ENCODE peak calls at places on chromosomes 16 and 17, in four cellular contexts. V is IMR-90, P is K562, L is right lobe of liver. M is an unnamed sample. For H3K36me3 and H3K4me1, the result is how much of the 10 kb centered on the place peaks cover.

GRCh38 chr17:39671651-39672521 is 3.6 kb downstream of the PNMT start:
- ATAC-seq in L (peak), P (peak), V (peak), M (no peak)

GRCh38 chr17:12510535-12510934 is 155.2 kb upstream of the MYOCD start:
- ATAC-seq in P (no peak), V (peak), L (no peak), M (no peak)

GRCh38 chr16:74738134-74738541 is 36.5 kb downstream of the FA2H start:
- ATAC-seq in L (no peak), V (peak), P (peak), M (no peak)

GRCh38 chr17:44887971-44888955 is 11.0 kb downstream of the EFTUD2 start:
- ATAC-seq in L (no peak), V (no peak), P (no peak), M (no peak)

GRCh38 chr16:57419506-57419905 is 14.9 kb downstream of the CCL17 start:
- ATAC-seq in L (no peak), V (no peak), P (no peak), M (no peak)

GRCh38 chr17:82350182-82351030 is 8.6 kb upstream of the TEX19 start:
- ATAC-seq in P (peak), V (no peak), L (no peak), M (no peak)

GRCh38 chr16:57755061-57755684 is 19.6 kb downstream of the KATNB1 start:
- ATAC-seq in V (no peak), L (no peak), P (no peak), M (no peak)

GRCh38 chr17:74360993-74361612 is 565 bp downstream of the BTBD17 start:
- ATAC-seq in L (no peak), V (peak), P (peak), M (no peak)

GRCh38 chr17:70763018-70763417 is 593.7 kb downstream of the KCNJ2 start:
- ATAC-seq in L (no peak), V (no peak), P (no peak), M (no peak)

GRCh38 chr16:72113616-72113945 is 19.9 kb downstream of the DHX38 start:
- ATAC-seq in V (no peak), L (no peak), P (no peak), M (no peak)

DNA sequence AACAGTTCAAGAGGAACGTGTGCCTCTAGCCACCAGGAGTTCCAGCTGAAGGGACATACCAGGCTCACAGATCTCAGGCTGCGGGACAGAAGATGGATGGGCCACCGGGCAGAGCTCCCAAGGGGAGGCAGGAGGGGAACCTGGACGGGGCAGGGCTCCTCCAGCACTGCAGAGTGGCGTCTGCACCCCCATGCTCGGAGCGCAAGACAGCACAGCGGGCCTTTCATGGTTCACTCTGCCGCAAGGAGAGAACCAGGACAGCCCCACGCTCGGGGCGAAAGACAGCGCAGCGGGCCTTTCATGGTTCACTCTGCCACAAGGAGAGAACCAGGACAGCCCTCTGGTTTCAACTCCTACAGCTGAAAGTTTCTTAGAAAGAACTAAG is 20.6 kb downstream of the SLC38A10 start:
- ATAC-seq in L (no peak), P (no peak), V (no peak), M (no peak)
- H3K36me3 ChIP-seq in L (under half), P (half or more), V (half or more), M (half or more)

GRCh38 chr16:87924937-87925670 is 11.2 kb downstream of the CA5A start:
- ATAC-seq in V (no peak), L (no peak), P (no peak), M (no peak)

GRCh38 chr16:87926246-87927194 is 9.8 kb downstream of the CA5A start:
- ATAC-seq in P (no peak), L (no peak), V (no peak), M (no peak)

GRCh38 chr16:87924041-87924851 is 12.1 kb downstream of the CA5A start:
- ATAC-seq in L (no peak), V (no peak), P (no peak), M (no peak)

GRCh38 chr16:87929986-87930385 is 6.3 kb downstream of the CA5A start:
- ATAC-seq in V (no peak), P (no peak), L (no peak), M (no peak)

DNA sequence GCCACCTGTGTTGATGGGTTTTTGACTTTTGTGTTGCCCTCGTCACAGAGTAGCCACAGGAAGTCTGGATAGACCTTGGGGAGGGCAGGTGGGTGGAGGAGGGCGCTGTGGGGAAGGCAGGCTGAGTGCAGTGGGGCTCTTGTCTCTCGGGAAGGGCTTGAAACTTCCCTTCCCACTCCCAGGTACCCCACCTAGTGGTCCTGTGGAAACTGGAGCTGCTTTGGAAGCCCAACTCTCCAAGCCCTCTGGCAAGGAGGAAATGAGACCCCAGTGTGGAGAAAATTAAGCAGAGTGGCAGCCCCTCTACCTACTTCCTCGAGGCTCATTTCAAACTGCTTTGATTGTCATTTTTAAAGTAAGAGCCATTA is 9.2 kb downstream of the CA5A start:
- ATAC-seq in P (no peak), L (no peak), V (no peak), M (no peak)
- TF ChIP-seq POLR2A in P (no peak), L (no peak), V (no peak), M (no peak)

DNA sequence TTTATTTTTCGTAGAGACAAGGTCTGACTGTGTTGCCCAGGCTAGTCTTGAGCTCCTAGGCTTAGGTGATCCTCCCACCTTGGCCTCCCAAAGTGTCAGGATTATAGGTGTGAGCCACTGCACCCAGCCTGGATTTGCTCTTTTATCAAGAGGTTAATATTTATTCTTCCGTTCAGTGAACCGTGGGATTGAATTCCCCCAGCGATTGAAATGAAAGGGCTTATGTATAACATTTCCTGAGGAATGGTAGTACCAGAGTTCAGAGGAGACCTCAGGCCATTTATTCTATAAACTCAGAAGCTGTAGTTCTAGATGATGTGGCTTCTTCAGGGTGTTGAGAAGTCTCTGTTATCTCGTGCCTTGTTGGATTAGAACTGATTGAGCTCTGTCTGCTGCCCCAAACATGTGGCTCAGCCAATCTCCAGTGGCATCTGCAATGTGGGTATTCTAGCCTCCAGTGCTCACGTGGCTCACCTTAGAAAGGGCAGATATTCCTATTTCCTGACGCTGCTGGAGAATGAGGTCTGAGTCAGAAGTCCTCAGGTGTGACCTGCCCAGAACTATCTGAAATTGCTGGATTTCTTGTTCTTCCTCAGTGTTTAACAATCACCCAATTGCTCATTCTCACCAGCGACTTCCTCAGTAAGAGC is 22.5 kb downstream of the HMOX2 start:
- ATAC-seq in L (no peak), P (no peak), V (no peak), M (no peak)
- H3K4me1 ChIP-seq in L (under half), P (under half), V (under half), M (under half)

DNA sequence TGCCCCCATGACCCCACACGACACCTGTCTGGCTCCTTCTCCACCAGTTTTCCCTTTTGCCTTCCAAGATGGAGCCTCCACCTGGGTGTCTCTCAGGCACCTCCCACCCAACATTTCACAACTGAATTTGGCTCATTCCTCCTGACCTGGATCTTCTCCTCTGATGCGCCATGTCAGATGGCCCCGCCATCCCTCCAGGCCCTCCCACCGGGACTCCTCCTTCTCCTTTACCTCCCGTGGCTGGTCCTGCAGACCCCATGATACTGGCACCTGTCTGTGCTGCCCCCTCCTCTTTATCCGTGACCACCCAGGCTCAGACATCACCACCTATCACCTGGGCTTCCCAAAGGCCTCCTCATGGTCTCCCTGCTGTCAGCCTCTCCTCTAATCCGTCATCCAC is 4.7 kb downstream of the TRPV3 start:
- ATAC-seq in V (no peak), P (no peak), L (no peak), M (no peak)
- H3K36me3 ChIP-seq in V (under half), P (under half), L (under half), M (under half)

GRCh38 chr17:48642059-48642842 is 16.1 kb upstream of the HOXB9 start:
- ATAC-seq in V (no peak), P (no peak), L (no peak), M (no peak)
- TF ChIP-seq POLR2A in V (no peak), P (no peak), L (no peak), M (no peak)

GRCh38 chr16:2520784-2521577 is 810 bp downstream of the AMDHD2 start:
- ATAC-seq in P (peak), L (peak), V (peak), M (no peak)
- H3K4me1 ChIP-seq in P (under half), L (under half), V (under half), M (half or more)

DNA sequence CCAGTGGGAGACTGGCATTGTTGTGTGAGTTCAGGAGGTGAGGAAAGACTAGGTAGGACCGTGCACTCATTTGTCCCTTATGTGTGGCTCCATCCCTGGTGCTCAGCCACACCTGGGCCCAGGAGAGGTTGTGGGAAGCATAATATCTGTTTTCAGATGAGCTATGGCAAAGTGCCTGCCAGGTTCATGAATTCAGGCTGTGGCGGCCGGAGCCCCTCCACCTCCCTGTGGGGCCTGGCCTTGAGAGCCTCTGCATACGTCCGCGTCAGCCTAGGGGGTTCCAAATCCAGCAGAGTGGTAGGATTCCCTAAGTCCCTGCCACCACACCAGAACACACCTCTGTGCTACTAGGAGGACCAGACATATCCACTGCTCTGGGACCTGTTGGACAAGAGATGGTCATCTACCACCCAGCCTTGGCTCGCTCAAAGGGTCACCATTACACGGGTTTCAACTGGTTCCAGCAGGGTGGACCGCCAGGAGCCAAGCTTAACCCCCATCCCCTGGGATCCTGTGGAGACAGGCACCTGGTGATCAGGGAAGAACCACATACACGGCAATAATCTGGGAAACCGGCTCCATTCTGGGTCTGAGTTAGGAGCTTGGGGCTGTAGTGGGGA is 2.0 kb downstream of the B3GNT9 start:
- ATAC-seq in V (no peak), P (no peak), L (no peak), M (no peak)
- H3K36me3 ChIP-seq in V (under half), P (half or more), L (under half), M (half or more)

DNA sequence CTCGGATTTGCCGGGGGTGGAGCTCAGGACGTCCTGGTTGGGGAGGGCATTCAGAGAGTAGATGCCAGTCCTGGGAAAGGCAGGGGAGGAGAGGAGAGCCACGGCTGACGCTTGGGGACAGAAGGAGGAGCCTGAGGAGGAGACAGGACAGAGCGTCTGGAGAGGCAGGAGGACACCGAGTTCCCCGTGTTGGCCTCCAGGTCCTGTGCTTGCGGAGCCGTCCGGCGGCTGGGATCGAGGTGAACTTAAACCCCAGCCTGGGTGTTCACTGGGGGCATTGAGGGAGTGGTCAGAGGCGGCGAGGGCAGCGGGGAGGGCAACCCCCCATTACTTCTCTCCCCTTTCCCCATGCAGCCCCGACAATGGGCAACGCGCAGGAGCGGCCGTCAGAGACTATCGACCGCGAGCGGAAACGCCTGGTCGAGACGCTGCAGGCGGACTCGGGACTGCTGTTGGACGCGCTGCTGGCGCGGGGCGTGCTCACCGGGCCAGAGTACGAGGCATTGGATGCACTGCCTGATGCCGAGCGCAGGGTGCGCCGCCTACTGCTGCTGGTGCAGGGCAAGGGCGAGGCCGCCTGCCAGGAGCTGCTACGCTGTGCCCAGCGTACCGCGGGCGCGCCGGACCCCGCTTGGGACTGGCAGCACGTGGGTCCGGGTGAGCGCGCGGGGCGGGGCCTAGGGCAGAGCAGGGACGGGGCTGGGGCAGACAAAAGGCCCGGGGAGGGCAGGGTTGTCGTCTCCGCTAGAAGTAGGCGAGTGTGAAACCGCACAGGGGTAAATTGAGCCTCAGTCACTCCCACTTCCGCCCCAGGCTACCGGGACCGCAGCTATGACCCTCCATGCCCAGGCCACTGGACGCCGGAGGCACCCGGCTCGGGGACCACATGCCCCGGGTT is 3.7 kb downstream of the NOL3 start:
- ATAC-seq in P (no peak), V (peak), L (peak), M (peak)
- TF ChIP-seq POLR2A in P (no peak), V (no peak), L (peak), M (peak)

M was measured in gastroesophageal sphincter.